ENCODE peak calls at places on chromosome 20, in four cellular contexts. X is GM12878, K is HepG2, U is HCT116. E is an unnamed sample.

GRCh38 chr20:55561259-55561658 is 444.1 kb downstream of the CBLN4 start:
- DNase-seq in K (no peak), U (no peak), X (no peak), E (no peak)

GRCh38 chr20:44324343-44324742 is 12.5 kb upstream of the R3HDML start:
- DNase-seq in K (no peak), X (no peak), U (no peak), E (no peak)

GRCh38 chr20:47973519-47974233 is 188.4 kb upstream of the SULF2 start:
- DNase-seq in X (no peak), U (no peak), K (peak), E (no peak)

GRCh38 chr20:22908437-22908836 is 126.7 kb upstream of the SSTR4 start:
- DNase-seq in U (no peak), K (no peak), X (no peak), E (no peak)

GRCh38 chr20:53408728-53409157 is 184.9 kb downstream of the ZNF217 start:
- DNase-seq in X (no peak), K (no peak), U (no peak), E (no peak)

GRCh38 chr20:709421-709820 is 33.8 kb upstream of the SCRT2 start:
- DNase-seq in K (no peak), X (no peak), U (no peak), E (no peak)

GRCh38 chr20:841568-842546 is 8.3 kb downstream of the FAM110A start:
- DNase-seq in U (no peak), X (no peak), K (no peak), E (peak)

GRCh38 chr20:43334080-43334479 is 123.6 kb upstream of the SRSF6 start:
- DNase-seq in U (no peak), K (no peak), X (no peak), E (no peak)

GRCh38 chr20:51386586-51386985 is 155.9 kb downstream of the NFATC2 start:
- DNase-seq in U (no peak), K (no peak), X (no peak), E (no peak)

GRCh38 chr20:62753626-62754025 is 42.6 kb upstream of the MRGBP start:
- DNase-seq in X (no peak), U (no peak), K (no peak), E (no peak)

GRCh38 chr20:45934046-45934586 is 367 bp upstream of the PCIF1 start:
- DNase-seq in X (no peak), U (peak), K (no peak), E (no peak)

GRCh38 chr20:12847862-12848261 is 160.9 kb upstream of the SPTLC3 start:
- DNase-seq in U (no peak), X (no peak), K (peak), E (peak)

GRCh38 chr20:20525214-20525613 is 157.3 kb downstream of the INSM1 start:
- DNase-seq in K (no peak), X (no peak), U (no peak), E (no peak)

DNA sequence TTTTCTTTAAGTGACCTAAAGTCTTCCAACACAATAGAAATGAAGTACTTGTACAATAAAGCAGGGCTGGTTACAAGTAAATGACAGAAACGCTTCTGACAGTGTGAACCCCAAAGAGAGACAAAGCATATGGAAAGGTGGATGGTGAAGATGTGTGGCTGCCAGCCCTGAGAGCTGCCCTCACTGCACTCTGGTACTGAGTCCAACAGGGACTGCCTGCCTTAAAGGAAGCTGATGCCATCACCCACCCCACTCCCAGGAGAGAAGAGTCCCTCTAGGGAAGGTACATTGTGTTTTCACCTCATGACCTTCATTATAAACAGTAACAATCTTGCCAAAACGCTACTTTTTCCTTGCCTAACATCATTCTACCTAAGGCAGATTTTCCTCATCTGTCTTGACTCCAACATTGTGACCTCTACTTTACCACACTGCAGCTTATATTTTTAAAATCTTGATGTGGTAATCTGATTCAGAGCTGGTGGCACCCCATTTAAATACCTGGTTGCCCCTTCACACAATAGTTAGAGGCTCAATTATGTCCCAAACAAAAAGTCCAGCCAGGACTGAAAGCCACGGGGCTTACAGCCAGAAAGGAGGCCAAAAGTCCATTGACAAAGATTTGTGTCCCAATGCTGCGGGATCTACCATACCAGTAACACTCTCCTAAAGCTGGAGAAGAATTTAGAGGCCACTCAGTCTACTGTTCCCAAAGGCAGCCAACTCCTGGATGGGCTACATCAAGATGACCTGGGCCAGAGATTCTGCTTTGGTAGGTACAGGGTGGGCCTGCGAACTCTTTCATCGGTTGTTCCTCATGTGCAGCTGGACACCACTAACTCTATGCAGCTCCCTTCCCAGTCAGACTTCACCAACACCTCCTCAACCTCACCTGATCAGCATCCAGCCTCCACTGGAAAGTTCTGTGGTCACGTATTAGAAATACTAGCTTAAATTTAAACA is 4.4 kb downstream of the APMAP start:
- DNase-seq in X (no peak), U (no peak), K (peak), E (no peak)
- TF ChIP-seq JUND in X (no peak), U (no peak), K (no peak), E (no peak)

DNA sequence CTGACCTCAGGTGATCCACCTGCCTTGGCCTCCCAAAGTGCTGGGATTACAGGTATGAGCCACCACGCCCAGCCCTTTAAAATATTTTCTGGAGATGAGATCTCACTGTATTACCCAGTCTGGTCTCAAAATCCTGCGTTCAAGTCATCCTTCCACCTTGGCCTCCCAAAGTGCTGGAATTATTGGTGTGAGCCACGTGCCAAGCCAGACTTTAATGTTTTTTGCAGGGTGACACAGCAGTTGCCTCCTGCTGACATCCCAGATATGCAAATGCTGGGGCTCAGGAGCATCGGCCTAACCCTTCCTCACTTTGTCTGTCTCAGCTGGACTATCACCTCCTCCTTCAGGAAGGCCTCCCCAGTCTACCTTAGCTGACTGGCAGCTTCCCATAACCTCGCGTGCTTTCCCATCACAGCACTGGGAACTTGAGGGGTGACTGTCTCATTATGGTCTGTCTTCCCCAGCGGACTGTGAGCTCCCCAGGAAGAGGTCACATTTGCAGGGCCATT is 14.3 kb upstream of the ID1 start:
- DNase-seq in K (no peak), X (no peak), U (no peak), E (no peak)
- TF ChIP-seq JUND in K (no peak), X (no peak), U (no peak), E (no peak)

GRCh38 chr20:39825950-39826349 is 863.1 kb downstream of the MAFB start:
- DNase-seq in X (peak), U (no peak), K (no peak), E (no peak)
- TF ChIP-seq JUND in X (no peak), U (no peak), K (no peak), E (no peak)

DNA sequence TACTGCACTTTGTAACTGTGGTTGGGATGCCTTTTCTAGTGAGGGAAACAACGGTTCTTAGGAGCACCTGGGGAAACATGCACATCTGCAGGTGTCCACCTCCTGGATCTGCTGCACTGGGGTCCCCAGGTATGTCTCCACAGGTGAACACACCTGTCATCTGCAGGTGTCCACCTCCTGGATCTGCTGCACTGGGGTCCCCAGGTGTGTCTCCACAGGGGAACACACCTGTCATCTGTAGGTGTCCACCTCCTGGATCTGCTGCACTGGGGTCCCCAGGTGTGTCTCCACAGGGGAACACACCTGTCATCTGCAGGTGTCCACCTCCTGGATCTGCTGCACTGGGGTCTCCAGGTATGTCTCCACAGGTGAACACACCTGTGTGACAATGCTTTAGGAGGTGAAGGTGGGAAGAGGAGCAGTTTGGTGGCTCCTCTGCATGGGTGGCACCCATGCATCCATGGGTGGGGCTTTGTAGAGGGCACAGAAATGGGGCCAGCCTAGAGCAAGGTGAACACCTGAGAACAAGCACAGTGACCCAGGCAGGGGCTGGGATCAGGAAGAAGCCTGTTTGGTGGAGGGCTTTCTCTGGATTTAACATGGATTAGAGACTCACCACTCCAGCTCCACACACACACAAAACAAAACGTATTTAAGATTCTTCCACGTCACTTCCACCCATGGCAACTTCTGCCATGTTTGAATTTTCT is 206.0 kb upstream of the CDH4 start:
- DNase-seq in K (no peak), X (no peak), U (no peak), E (no peak)
- TF ChIP-seq JUND in K (no peak), X (no peak), U (no peak), E (no peak)

DNA sequence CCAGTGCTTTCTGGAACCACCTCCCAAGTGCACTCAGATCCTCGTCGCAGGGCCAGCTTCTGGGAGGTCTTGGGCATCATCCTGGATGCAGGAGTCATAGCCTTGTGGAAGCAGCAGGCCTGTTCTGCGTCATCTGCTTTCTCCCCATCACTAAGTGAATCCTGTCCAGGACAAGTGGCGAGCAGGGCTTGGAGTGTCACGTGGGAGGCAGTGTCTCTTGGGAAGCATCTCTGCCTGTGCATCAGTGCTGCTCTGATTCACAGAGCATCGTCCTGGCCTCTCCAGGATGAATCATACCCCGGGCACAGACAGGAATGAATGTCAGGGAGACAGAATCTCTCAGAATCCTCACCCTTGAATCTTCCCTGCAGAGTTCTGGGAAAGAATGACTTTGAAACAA is 32.8 kb downstream of the SYNDIG1 start:
- DNase-seq in K (no peak), X (no peak), U (no peak), E (no peak)
- TF ChIP-seq JUND in K (no peak), X (no peak), U (no peak), E (no peak)

GRCh38 chr20:4070323-4071176 is 55.2 kb upstream of the RNF24 start:
- DNase-seq in X (no peak), U (no peak), K (no peak), E (no peak)
- TF ChIP-seq JUND in X (no peak), U (no peak), K (no peak), E (no peak)

GRCh38 chr20:58713801-58714339 is 21.3 kb downstream of the NPEPL1 start:
- DNase-seq in K (no peak), X (no peak), U (no peak), E (no peak)
- TF ChIP-seq JUND in K (no peak), X (no peak), U (no peak), E (no peak)

DNA sequence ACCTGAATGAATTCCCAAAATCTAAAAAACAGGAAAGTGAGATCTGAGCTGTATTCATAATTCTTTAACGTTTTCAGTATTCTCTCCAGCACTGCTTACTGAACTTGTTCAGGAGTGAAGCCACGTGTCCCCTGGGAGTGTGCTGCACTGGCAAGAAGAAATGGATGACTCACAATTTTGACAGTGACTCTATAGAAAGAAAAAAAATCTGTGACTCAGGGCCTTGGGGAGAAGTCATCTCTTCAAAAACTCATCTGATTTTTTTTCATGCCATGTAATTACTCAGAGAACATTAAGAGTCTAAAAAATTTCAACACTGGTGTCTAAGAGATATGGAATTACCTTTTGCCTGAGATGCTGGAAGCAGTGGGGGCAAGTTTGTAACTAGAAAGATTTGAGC is 39.7 kb downstream of the ANKEF1 start:
- DNase-seq in U (peak), K (peak), X (no peak), E (no peak)
- TF ChIP-seq JUND in U (peak), K (no peak), X (no peak), E (no peak)